ENCODE peak calls at places on chromosome 6, in ten cellular contexts. M is lower lobe of right lung; A is endothelial cell of umbilical vein; V is RWPE1; P is GM10248; F is CD8-positive, alpha-beta T cell; H is fibroblast of lung; C is progenitor cell of endocrine pancreas; W is Caco-2; I is fibroblast of the aortic adventitia. N is an unnamed sample.

GRCh38 chr6:169646906-169647567 is 54.8 kb downstream of the WDR27 start:
- DNase-seq in M (peak; percentile 46), A (no peak), V (no peak), P (no peak), F (no peak), H (no peak), C (no peak), W (no peak), I (no peak), N (no peak)

GRCh38 chr6:111743859-111744692 is 129.2 kb downstream of the FYN start:
- DNase-seq in M (no peak), A (no peak), V (no peak), P (no peak), F (no peak), H (peak; percentile 80), C (no peak), W (no peak), I (peak; percentile 94), N (no peak)

GRCh38 chr6:132218063-132218696 is 183.1 kb downstream of the MOXD1 start:
- DNase-seq in M (no peak), A (peak; percentile 63), V (peak; percentile 10), P (peak; percentile 9), F (no peak), H (peak; percentile 35), C (no peak), W (no peak), I (peak; percentile 67), N (no peak)

GRCh38 chr6:45625191-45625664 is 247.5 kb upstream of the SUPT3H start:
- DNase-seq in M (no peak), A (no peak), V (no peak), P (no peak), F (no peak), H (peak; percentile 93), C (no peak), W (no peak), I (peak; percentile 80), N (no peak)

GRCh38 chr6:121691126-121691540 is 255.7 kb downstream of the GJA1 start:
- DNase-seq in M (no peak), A (no peak), V (no peak), P (no peak), F (no peak), H (peak; percentile 77), C (no peak), W (no peak), I (peak; percentile 64), N (no peak)

GRCh38 chr6:53300656-53301551 is 47.8 kb downstream of the ELOVL5 start:
- DNase-seq in M (peak; percentile 51), A (peak; percentile 53), V (no peak), P (no peak), F (no peak), H (peak; percentile 82), C (no peak), W (no peak), I (peak; percentile 54), N (no peak)

GRCh38 chr6:21305827-21306469 is 287.6 kb upstream of the SOX4 start:
- DNase-seq in M (no peak), A (no peak), V (peak; percentile 24), P (no peak), F (no peak), H (peak; percentile 30), C (no peak), W (no peak), I (peak; percentile 69), N (peak; percentile 48)

GRCh38 chr6:151765444-151765886 is 42.0 kb upstream of the ESR1 start:
- DNase-seq in M (no peak), A (peak; percentile 98), V (peak; percentile 75), P (peak; percentile 62), F (no peak), H (peak; percentile 88), C (no peak), W (peak; percentile 48), I (peak; percentile 97), N (peak; percentile 27)

GRCh38 chr6:162856885-162857284 is 129.1 kb downstream of the PACRG start:
- DNase-seq in M (no peak), A (peak; percentile 69), V (peak; percentile 54), P (no peak), F (no peak), H (peak; percentile 90), C (no peak), W (no peak), I (peak; percentile 83), N (peak; percentile 57)

DNA sequence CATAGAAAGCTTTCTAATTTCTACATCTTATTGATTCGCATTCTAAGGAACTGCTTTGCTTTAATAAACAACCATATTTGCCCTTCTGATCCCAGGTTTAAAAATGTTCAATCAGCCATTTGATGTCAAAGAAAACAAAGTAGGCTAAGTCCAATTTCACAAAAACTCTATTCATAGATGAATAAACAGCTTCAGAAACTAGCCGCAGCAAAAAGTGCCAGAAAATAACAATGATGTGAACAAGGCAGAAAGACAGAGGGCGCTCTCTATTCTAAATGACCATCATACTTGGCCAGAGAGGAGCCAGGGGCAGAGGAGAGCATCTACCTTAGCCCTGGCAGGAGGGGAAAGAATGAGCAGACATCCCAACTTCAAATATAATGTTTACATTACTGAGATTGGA is 9.7 kb downstream of the CNKSR3 start:
- DNase-seq in M (no peak), A (peak; percentile 67), V (no peak), P (no peak), F (no peak), H (no peak), C (no peak), W (no peak), I (no peak), N (no peak)
- TF ChIP-seq CTCF in M (peak; percentile 23), A (peak; percentile 44), V (no peak), P (no peak), F (no peak), H (peak; percentile 50), C (peak; percentile 44), W (peak; percentile 29), I (peak; percentile 38), N (peak; percentile 73)

DNA sequence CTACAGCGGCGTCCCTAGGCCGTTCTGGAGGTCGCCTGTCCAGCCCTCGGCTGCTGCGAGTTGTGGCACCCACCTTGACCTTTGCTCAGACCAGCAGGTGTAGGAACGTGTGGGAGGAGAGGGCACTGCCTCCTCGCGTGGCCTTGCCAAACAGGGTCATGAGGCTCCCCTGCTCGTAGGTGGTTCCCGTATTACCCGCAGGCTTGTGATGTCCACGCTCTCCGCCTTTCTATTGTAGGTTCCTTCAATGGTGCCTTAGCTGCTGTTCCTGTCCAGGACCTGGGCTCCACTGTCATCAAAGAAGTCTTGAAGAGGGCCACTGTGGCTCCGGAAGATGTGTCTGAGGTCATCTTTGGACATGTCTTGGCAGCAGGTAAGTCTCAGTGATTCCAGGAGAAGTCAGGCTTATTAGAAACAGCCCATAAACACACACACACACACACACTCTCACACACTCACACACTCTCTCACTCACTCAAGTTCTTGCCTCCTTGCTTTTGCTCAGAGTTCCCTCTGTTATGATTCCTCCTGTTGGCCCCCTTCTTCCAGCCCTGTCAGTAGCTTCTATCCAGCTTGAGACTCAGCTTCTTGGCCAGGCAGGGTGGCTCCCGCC is 942 bp downstream of the ACAT2 start:
- DNase-seq in M (peak; percentile 52), A (no peak), V (peak; percentile 14), P (peak; percentile 39), F (no peak), H (peak; percentile 3), C (no peak), W (peak; percentile 47), I (peak; percentile 12), N (no peak)
- TF ChIP-seq CTCF in M (no peak), A (no peak), V (no peak), P (no peak), F (no peak), H (no peak), C (no peak), W (no peak), I (no peak), N (no peak)

DNA sequence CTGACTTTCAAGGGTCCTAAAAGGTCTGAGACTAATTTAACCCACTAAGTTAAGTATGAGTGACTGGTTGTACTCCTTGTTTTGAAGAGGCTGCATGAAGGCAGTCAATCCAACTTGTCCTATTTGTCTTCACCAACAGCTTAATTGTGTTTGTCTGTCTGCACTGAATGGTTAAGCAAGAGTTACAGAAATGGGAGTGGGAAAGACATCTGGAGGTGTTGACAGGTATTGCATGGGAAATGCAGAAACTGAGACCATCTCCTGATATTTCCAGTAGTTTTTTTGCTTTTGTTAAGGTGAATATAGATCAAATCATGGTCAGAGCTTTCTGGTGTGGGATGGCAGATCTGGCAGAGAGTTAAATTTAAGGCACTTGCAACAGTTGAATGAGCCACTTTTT is 6.5 kb downstream of the FUT9 start:
- DNase-seq in M (no peak), A (no peak), V (no peak), P (no peak), F (no peak), H (no peak), C (no peak), W (no peak), I (no peak), N (no peak)
- TF ChIP-seq CTCF in M (no peak), A (no peak), V (no peak), P (no peak), F (no peak), H (no peak), C (peak; percentile 37), W (peak; percentile 40), I (no peak), N (no peak)

GRCh38 chr6:31730631-31731086 is 1.6 kb upstream of the DDAH2 start:
- DNase-seq in M (no peak), A (no peak), V (no peak), P (no peak), F (no peak), H (no peak), C (no peak), W (no peak), I (no peak), N (no peak)

GRCh38 chr6:31728767-31729514 is at the start of gene DDAH2:
- DNase-seq in M (peak; percentile 59), A (no peak), V (no peak), P (no peak), F (no peak), H (no peak), C (no peak), W (no peak), I (no peak), N (no peak)

GRCh38 chr6:31732029-31732428 is 2.9 kb upstream of the DDAH2 start:
- DNase-seq in M (no peak), A (no peak), V (no peak), P (no peak), F (no peak), H (no peak), C (no peak), W (no peak), I (no peak), N (no peak)

GRCh38 chr6:31729515-31729978 is 448 bp upstream of the DDAH2 start:
- DNase-seq in M (peak; percentile 94), A (peak; percentile 90), V (peak; percentile 90), P (peak; percentile 79), F (peak; percentile 60), H (peak; percentile 83), C (peak; percentile 75), W (peak; percentile 94), I (peak; percentile 93), N (no peak)

DNA sequence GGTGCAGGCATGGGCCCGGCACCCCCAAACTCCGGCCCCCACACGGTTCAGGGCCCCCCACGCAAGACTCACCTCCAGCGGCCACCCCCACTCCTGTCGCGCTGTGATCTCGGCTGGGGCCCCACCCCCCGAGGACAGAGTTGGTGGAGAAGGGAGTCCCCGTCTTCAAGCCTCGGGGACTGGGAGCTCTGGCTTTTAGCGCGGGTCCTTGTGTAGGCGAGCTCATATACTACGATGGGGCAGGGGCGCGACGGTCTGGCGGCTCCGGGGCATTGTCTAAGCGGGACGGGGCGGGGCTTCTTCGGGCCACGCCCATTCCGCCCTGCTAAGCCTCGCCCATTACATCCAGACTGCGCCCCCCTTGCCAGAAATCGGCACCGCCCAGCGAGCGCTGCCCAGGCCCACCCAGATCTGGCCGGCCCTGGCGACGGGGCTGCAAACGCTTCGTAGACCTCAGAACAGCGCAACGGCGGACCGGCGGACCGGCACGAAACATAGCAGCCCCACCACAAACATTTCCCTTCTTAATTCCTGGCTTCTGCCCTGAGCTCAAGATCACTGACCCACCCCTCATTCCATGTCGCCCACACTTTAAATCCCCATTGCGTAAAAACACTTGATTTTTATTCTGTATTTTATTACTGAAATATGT is 1.0 kb upstream of the DDAH2 start:
- DNase-seq in M (peak; percentile 88), A (peak; percentile 94), V (peak; percentile 79), P (peak; percentile 83), F (no peak), H (peak; percentile 89), C (peak; percentile 90), W (peak; percentile 78), I (peak; percentile 92), N (no peak)
- TF ChIP-seq CTCF in M (no peak), A (peak; percentile 6), V (no peak), P (no peak), F (no peak), H (no peak), C (no peak), W (peak; percentile 14), I (no peak), N (no peak)

N was measured in epithelial cell of proximal tubule.